ENCODE peak calls at places on chromosomes 11 and 22, in eight cellular contexts. F, E, O, J, B, Z, C and N are unnamed samples.

GRCh38 chr11:65856689-65857499 is 1.1 kb downstream of the CFL1 start:
- DNase-seq in F (peak), E (peak), O (peak), J (peak), B (peak), Z (peak), C (peak), N (no peak)

GRCh38 chr11:48683226-48683720 is 194.7 kb downstream of the OR4A47 start:
- DNase-seq in F (no peak), E (no peak), O (no peak), J (no peak), B (no peak), Z (no peak), C (no peak), N (no peak)

GRCh38 chr11:125345706-125346561 is 150.1 kb downstream of the FEZ1 start:
- DNase-seq in F (peak), E (peak), O (peak), J (peak), B (peak), Z (peak), C (peak), N (peak)

GRCh38 chr11:126892781-126893180 is 107.8 kb downstream of the KIRREL3 start:
- DNase-seq in F (no peak), E (peak), O (no peak), J (no peak), B (no peak), Z (no peak), C (peak), N (no peak)

GRCh38 chr22:24510694-24511625 is 15.8 kb downstream of the UPB1 start:
- DNase-seq in F (no peak), E (peak), O (no peak), J (peak), B (no peak), Z (peak), C (no peak), N (peak)

GRCh38 chr22:39205344-39206021 is 39.3 kb downstream of the PDGFB start:
- DNase-seq in F (no peak), E (no peak), O (peak), J (no peak), B (no peak), Z (peak), C (no peak), N (no peak)

GRCh38 chr11:87290304-87290922 is 252.7 kb downstream of the TMEM135 start:
- DNase-seq in F (no peak), E (peak), O (peak), J (peak), B (peak), Z (peak), C (peak), N (no peak)

GRCh38 chr11:132051704-132052103 is 681.3 kb downstream of the NTM start:
- DNase-seq in F (no peak), E (no peak), O (no peak), J (no peak), B (no peak), Z (no peak), C (no peak), N (no peak)

GRCh38 chr11:115590254-115590653 is 86.0 kb upstream of the CADM1 start:
- DNase-seq in F (no peak), E (peak), O (no peak), J (no peak), B (peak), Z (no peak), C (peak), N (no peak)

GRCh38 chr11:110148775-110149744 is 55.9 kb downstream of the ZC3H12C start:
- DNase-seq in F (no peak), E (no peak), O (peak), J (no peak), B (no peak), Z (peak), C (no peak), N (peak)

GRCh38 chr22:43554259-43554636 is 142.4 kb downstream of the MPPED1 start:
- DNase-seq in F (no peak), E (no peak), O (no peak), J (no peak), B (no peak), Z (no peak), C (no peak), N (no peak)

GRCh38 chr11:21625982-21626381 is 566.9 kb upstream of the ANO5 start:
- DNase-seq in F (no peak), E (no peak), O (no peak), J (peak), B (no peak), Z (no peak), C (no peak), N (no peak)

GRCh38 chr11:80165763-80166162 is 724.9 kb upstream of the TENM4 start:
- DNase-seq in F (no peak), E (no peak), O (peak), J (no peak), B (no peak), Z (peak), C (no peak), N (no peak)

GRCh38 chr11:107898270-107898669 is 30.0 kb upstream of the RAB39A start:
- DNase-seq in F (no peak), E (peak), O (peak), J (peak), B (peak), Z (peak), C (no peak), N (peak)

GRCh38 chr22:26174280-26174679 is 5.0 kb downstream of the SEZ6L start:
- DNase-seq in F (no peak), E (no peak), O (peak), J (no peak), B (peak), Z (no peak), C (peak), N (no peak)

GRCh38 chr11:113473983-113474361 is 1.2 kb downstream of the DRD2 start:
- DNase-seq in F (no peak), E (no peak), O (no peak), J (no peak), B (no peak), Z (no peak), C (peak), N (no peak)

GRCh38 chr22:32037236-32037635 is 5.8 kb upstream of the SLC5A1 start:
- DNase-seq in F (no peak), E (no peak), O (no peak), J (no peak), B (no peak), Z (no peak), C (no peak), N (no peak)